ENCODE peak calls at places on chromosome 22, in four cellular contexts. D, B, O and C are unnamed samples.

GRCh38 chr22:40463017-40463631 is 92.7 kb downstream of the SGSM3 start:
- DNase-seq in D (no peak), B (peak), O (no peak), C (peak)

GRCh38 chr22:17501679-17502285 is 61.5 kb upstream of the SLC25A18 start:
- DNase-seq in D (no peak), B (peak), O (peak), C (peak)

GRCh38 chr22:38034278-38034882 is 22.8 kb upstream of the PICK1 start:
- DNase-seq in D (peak), B (no peak), O (peak), C (no peak)

GRCh38 chr22:21652547-21653545 is 10.7 kb downstream of the SDF2L1 start:
- DNase-seq in D (peak), B (no peak), O (no peak), C (no peak)

GRCh38 chr22:45534339-45535192 is 31.9 kb downstream of the FBLN1 start:
- DNase-seq in D (no peak), B (no peak), O (peak), C (no peak)

GRCh38 chr22:19321757-19322156 is 30.2 kb upstream of the CLTCL1 start:
- DNase-seq in D (no peak), B (no peak), O (no peak), C (no peak)

GRCh38 chr22:46297151-46297819 is 615 bp downstream of the GTSE1 start:
- DNase-seq in D (no peak), B (peak), O (peak), C (no peak)

GRCh38 chr22:45929649-45930048 is 47.3 kb downstream of the WNT7B start:
- DNase-seq in D (no peak), B (no peak), O (no peak), C (no peak)

GRCh38 chr22:46721716-46722115 is 16.3 kb downstream of the CERK start:
- DNase-seq in D (no peak), B (no peak), O (no peak), C (no peak)

GRCh38 chr22:37155971-37156370 is 6.3 kb upstream of the IL2RB start:
- DNase-seq in D (peak), B (no peak), O (no peak), C (no peak)